ENCODE peak calls at places on chromosomes 6 and 20, in eight cellular contexts. J is neural progenitor cell, Z is hepatocyte, Y is GM23248, W is OCI-LY7, X is HCT116, Q is PC-3, T is GM23338. H is an unnamed sample. For H3K4me1, the result is how much of the 10 kb centered on the place peaks cover.

GRCh38 chr6:33692078-33692759 is 19.3 kb downstream of the UQCC2 start:
- DNase-seq in Z (no peak), Y (no peak), W (no peak), Q (peak), J (peak), X (no peak), T (peak), H (no peak)

GRCh38 chr6:10576226-10576625 is 55.1 kb downstream of the GCNT2 start:
- DNase-seq in W (no peak), X (no peak), Q (no peak), T (no peak), Y (no peak), J (no peak), Z (no peak), H (no peak)

GRCh38 chr6:131382646-131383045 is 190.4 kb upstream of the ARG1 start:
- DNase-seq in Q (no peak), J (no peak), X (no peak), Y (no peak), Z (no peak), W (no peak), T (no peak), H (no peak)

GRCh38 chr6:39102821-39103136 is 12.2 kb downstream of the SAYSD1 start:
- DNase-seq in X (no peak), T (no peak), J (no peak), Z (no peak), Q (no peak), Y (no peak), W (no peak), H (no peak)

GRCh38 chr6:35590622-35591066 is 77.9 kb upstream of the TULP1 start:
- DNase-seq in Q (no peak), J (no peak), T (no peak), Z (no peak), W (no peak), X (no peak), Y (no peak), H (no peak)

GRCh38 chr6:46473866-46474265 is 17.4 kb downstream of the RCAN2 start:
- DNase-seq in T (no peak), W (no peak), Q (no peak), J (no peak), Y (peak), X (no peak), Z (no peak), H (no peak)

GRCh38 chr20:53124075-53124532 is 151.9 kb downstream of the TSHZ2 start:
- DNase-seq in Z (no peak), W (no peak), J (no peak), Q (no peak), X (no peak), T (no peak), Y (peak), H (no peak)

GRCh38 chr6:15001511-15001910 is 244.4 kb upstream of the JARID2 start:
- DNase-seq in X (no peak), Z (no peak), W (no peak), J (no peak), Q (no peak), T (no peak), Y (no peak), H (no peak)

GRCh38 chr6:22113046-22113766 is 183.6 kb downstream of the PRL start:
- DNase-seq in Z (peak), T (no peak), W (no peak), X (peak), Y (peak), Q (peak), J (no peak), H (no peak)

GRCh38 chr20:45254867-45255266 is 503 bp upstream of the SLPI start:
- DNase-seq in Z (peak), J (peak), W (no peak), Q (peak), X (no peak), Y (peak), T (no peak), H (peak)

DNA sequence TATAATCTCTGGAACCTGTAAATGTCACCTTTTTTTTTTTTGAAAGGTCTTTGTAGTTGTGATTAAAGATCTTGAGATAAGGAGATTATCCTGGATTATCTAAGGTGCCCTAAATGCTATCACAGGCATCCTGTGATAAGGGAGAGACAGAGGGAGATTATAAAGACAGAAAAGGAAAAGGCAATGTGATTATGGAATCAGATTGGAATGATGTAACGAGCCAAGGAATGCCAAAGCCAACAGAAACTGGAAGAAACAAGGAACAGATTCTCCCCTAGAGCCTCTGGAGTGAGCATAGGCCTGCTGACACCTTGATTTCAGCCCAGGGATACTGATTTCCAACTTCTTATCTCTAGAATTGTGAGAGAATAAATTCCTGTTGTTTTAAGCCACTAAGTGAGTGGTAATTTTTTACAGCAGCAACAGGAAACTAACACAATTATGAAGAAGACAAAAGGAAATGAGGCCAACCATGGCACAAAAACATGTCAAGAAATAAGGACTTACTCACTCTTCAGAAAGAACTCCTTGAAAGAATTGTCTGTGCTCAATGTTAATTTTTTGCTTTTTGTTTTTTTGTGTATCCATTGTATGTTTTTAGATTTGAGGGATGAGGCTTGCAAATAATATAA is 82.7 kb downstream of the CFAP61 start:
- DNase-seq in Y (no peak), W (no peak), Q (no peak), Z (no peak), T (no peak), X (no peak), J (no peak), H (no peak)
- TF ChIP-seq EZH2phosphoT487 in Y (no peak), W (no peak), Q (no peak), Z (no peak), T (no peak), X (no peak), J (no peak), H (no peak)

GRCh38 chr6:3911614-3912336 is 62.6 kb downstream of the FAM50B start:
- DNase-seq in T (no peak), Y (peak), X (peak), Q (peak), W (no peak), Z (peak), J (no peak), H (no peak)
- H3K4me1 ChIP-seq in T (under half), Y (under half), X (under half), Q (under half), W (under half), Z (under half), J (under half), H (under half)

GRCh38 chr20:63829943-63830820 is 882 bp downstream of the ZBTB46 start:
- DNase-seq in T (peak), Z (peak), J (peak), W (no peak), Y (peak), Q (no peak), X (no peak), H (no peak)

GRCh38 chr20:63830821-63831593 is at the start of gene ZBTB46:
- DNase-seq in Z (peak), J (peak), T (peak), Y (peak), X (no peak), Q (peak), W (peak), H (peak)

GRCh38 chr20:63829598-63829942 is 1.5 kb downstream of the ZBTB46 start:
- DNase-seq in X (no peak), Z (no peak), J (no peak), T (no peak), Y (no peak), Q (no peak), W (no peak), H (no peak)

GRCh38 chr20:63833776-63834544 is 2.9 kb upstream of the ZBTB46 start:
- DNase-seq in T (no peak), Q (no peak), Z (no peak), W (no peak), X (no peak), J (no peak), Y (no peak), H (no peak)

GRCh38 chr20:63831696-63832686 is 927 bp upstream of the ZBTB46 start:
- DNase-seq in Z (peak), Y (peak), T (peak), Q (no peak), J (peak), W (no peak), X (peak), H (no peak)
- TF ChIP-seq EZH2phosphoT487 in Z (no peak), Y (no peak), T (no peak), Q (no peak), J (peak), W (no peak), X (no peak), H (no peak)

DNA sequence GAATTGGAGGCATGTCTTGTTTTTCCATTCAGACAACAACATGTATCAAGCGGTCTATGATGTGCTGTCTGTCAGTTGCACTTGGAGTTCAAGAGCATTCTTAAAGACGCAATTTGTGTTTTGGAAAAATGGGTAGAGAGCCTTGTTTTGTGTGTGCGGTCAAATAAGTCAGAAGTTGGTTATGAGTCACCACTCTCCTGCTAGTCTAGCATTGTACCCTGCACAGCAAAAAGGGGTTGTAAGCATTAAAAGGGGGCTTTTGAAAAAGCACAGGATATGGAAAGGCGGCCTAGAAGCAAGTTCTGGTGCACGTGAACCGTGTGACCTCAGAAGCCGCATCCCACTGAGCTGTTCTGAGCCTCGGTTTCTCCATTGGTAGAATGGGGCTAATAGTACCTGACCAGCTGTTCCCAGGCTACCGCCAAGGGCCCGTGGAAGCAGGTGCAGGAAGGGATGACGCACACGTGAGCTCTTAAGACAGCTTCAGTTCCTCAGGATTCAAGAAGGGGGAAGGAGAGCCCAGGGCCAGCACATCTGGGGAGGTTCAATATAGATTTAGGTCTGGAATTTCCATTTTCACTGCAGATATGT is 61.6 kb upstream of the SNX9 start:
- DNase-seq in X (no peak), Z (no peak), Q (peak), W (no peak), J (no peak), Y (peak), T (no peak), H (no peak)
- H3K4me1 ChIP-seq in X (under half), Z (under half), Q (half or more), W (under half), J (under half), Y (half or more), T (under half), H (under half)

GRCh38 chr20:56574531-56575142 is 41.6 kb downstream of the FAM209B start:
- DNase-seq in X (no peak), Z (peak), J (no peak), W (no peak), Q (peak), T (no peak), Y (peak), H (no peak)
- TF ChIP-seq EZH2phosphoT487 in X (no peak), Z (no peak), J (no peak), W (no peak), Q (no peak), T (no peak), Y (no peak), H (no peak)

DNA sequence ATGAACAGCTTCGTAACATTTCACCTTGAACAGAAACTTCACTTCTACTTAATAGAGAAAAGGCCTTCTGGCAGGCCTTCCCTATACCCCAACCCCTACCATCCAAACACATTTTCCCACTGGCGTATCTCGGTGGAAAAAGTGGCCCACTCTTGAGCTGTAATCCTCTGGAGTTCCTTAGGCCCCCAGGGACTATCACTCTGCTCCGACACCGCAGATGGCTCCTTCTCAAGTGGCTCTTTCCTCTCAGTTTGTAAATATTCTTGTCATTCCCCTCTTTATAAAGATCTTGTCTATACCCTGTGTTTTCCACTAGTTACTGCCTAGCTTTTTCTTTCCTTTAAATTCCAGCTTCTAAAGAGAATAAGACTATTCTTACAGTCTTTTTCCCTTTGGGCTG is 108.7 kb downstream of the MYB start:
- DNase-seq in X (no peak), W (no peak), T (no peak), Q (no peak), J (no peak), Y (no peak), Z (no peak), H (no peak)
- H3K4me1 ChIP-seq in X (under half), W (under half), T (under half), Q (under half), J (under half), Y (under half), Z (under half), H (under half)

GRCh38 chr6:118325220-118325860 is 222.8 kb upstream of the PLN start:
- DNase-seq in Q (peak), X (no peak), W (no peak), Y (peak), T (no peak), Z (no peak), J (no peak), H (no peak)
- TF ChIP-seq EZH2phosphoT487 in Q (no peak), X (no peak), W (no peak), Y (no peak), T (no peak), Z (no peak), J (no peak), H (no peak)

DNA sequence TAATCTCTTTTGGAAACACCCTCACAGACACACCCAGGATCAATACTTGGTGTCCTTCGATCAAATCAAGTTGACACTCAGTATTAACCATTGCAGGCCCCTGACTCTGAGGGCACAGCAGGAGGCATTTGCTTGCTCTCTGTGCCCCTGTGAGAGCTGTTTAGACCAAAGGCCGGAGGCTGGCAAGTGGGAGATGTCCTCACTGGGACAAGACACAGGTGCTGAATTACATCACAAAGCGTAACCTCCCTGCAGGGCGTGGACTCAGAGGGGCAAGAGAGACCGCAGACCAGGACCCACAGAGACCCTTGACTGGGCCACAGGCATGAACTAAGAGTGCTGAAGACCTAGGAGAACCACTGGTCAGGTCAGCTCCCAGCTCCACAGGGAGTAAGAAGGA is at the start of gene CST8:
- DNase-seq in Z (no peak), W (no peak), X (no peak), Q (no peak), T (no peak), J (no peak), Y (no peak), H (no peak)
- H3K4me1 ChIP-seq in Z (under half), W (under half), X (under half), Q (under half), T (under half), J (under half), Y (under half), H (under half)

GRCh38 chr6:150915868-150916267 is 50.4 kb downstream of the MTHFD1L start:
- DNase-seq in Z (no peak), J (no peak), Q (no peak), Y (peak), T (no peak), W (no peak), X (no peak), H (no peak)
- TF ChIP-seq EZH2phosphoT487 in Z (no peak), J (no peak), Q (no peak), Y (no peak), T (no peak), W (no peak), X (no peak), H (no peak)

GRCh38 chr6:43511824-43512415 is 1.8 kb upstream of the LRRC73 start:
- DNase-seq in J (no peak), Q (no peak), T (no peak), Y (no peak), W (no peak), X (no peak), Z (no peak), H (no peak)

GRCh38 chr6:43508481-43509141 is 1.5 kb downstream of the LRRC73 start:
- DNase-seq in Y (no peak), Q (no peak), W (no peak), J (no peak), Z (no peak), X (no peak), T (no peak), H (no peak)

GRCh38 chr6:43509142-43509983 is 783 bp downstream of the LRRC73 start:
- DNase-seq in W (no peak), T (peak), Y (peak), J (peak), Q (no peak), Z (no peak), X (no peak), H (no peak)

GRCh38 chr6:43509984-43510826 is at the start of gene LRRC73:
- DNase-seq in J (peak), Q (peak), W (peak), Z (peak), X (peak), Y (peak), T (peak), H (peak)

DNA sequence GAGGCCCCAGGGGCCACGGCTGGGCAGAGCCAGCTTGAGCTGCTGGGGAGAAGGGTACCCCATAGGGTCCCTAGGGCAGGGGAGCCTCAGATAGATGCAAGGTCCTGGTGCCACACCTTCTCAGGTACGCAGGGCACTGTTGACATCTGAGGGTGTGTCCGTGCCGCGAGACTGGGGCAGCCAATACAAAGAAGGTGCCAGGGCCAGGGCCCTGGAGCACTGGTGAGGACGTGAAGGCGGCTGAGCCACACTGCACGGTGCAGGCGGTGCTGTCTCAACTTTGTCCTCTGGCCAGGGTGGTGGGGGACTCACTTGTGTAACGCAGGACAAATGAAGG is 649 bp upstream of the LRRC73 start:
- DNase-seq in J (no peak), Z (no peak), T (no peak), Y (no peak), Q (no peak), W (no peak), X (no peak), H (no peak)
- H3K4me1 ChIP-seq in J (under half), Z (under half), T (under half), Y (under half), Q (under half), W (under half), X (under half), H (under half)

H was measured in MM.1S.